ENCODE peak calls at places on chromosomes 3 and 15, in seven cellular contexts. F is fibroblast of the aortic adventitia, A is esophagus squamous epithelium, Z is sigmoid colon, S is lung, J is IMR-90, I is heart right ventricle. G is an unnamed sample.

GRCh38 chr3:71031151-71031550 is 552.4 kb downstream of the FOXP1 start:
- DNase-seq in F (no peak), I (no peak), A (no peak), J (no peak), S (no peak), Z (no peak), G (no peak)

GRCh38 chr15:25374143-25374542 is 64.7 kb downstream of the UBE3A start:
- DNase-seq in Z (no peak), A (no peak), F (no peak), I (no peak), J (no peak), S (no peak), G (no peak)

GRCh38 chr3:36248374-36248773 is 131.9 kb upstream of the STAC start:
- DNase-seq in F (no peak), S (no peak), A (no peak), I (no peak), J (no peak), Z (no peak), G (no peak)

GRCh38 chr15:47951761-47952160 is 169.0 kb upstream of the SLC24A5 start:
- DNase-seq in I (no peak), S (no peak), Z (no peak), A (no peak), J (no peak), F (no peak), G (no peak)

GRCh38 chr3:16064660-16065414 is 109.6 kb upstream of the GALNT15 start:
- DNase-seq in Z (peak), F (peak), J (peak), A (no peak), S (no peak), I (peak), G (no peak)

GRCh38 chr15:37682304-37682703 is 252.1 kb upstream of the TMCO5A start:
- DNase-seq in A (no peak), J (peak), Z (no peak), S (no peak), I (no peak), F (peak), G (no peak)

GRCh38 chr3:191138937-191139336 is 60.1 kb upstream of the OSTN start:
- DNase-seq in A (no peak), I (no peak), S (no peak), J (no peak), Z (no peak), F (no peak), G (no peak)

GRCh38 chr3:167740961-167741587 is 5.6 kb downstream of the SERPINI1 start:
- DNase-seq in A (no peak), J (peak), F (peak), I (no peak), Z (no peak), S (no peak), G (peak)

GRCh38 chr3:132352556-132353143 is 35.4 kb downstream of the ACP3 start:
- DNase-seq in I (peak), J (peak), A (no peak), Z (peak), F (peak), S (peak), G (peak)

GRCh38 chr3:192887047-192887446 is 30.6 kb downstream of the MB21D2 start:
- DNase-seq in S (peak), A (no peak), F (peak), I (no peak), J (peak), Z (no peak), G (peak)

GRCh38 chr3:31014317-31015040 is 120.0 kb upstream of the GADL1 start:
- DNase-seq in I (no peak), Z (no peak), A (no peak), S (no peak), F (peak), J (peak), G (no peak)

GRCh38 chr15:70974004-70974832 is 81.6 kb downstream of the LRRC49 start:
- DNase-seq in I (no peak), S (no peak), J (peak), F (peak), Z (no peak), A (no peak), G (peak)

GRCh38 chr15:98903377-98904018 is 104.1 kb downstream of the PGPEP1L start:
- DNase-seq in A (no peak), F (peak), I (no peak), S (no peak), Z (no peak), J (peak), G (peak)

GRCh38 chr3:73669268-73669667 is 44.5 kb upstream of the PDZRN3 start:
- DNase-seq in A (no peak), S (no peak), I (no peak), F (peak), J (peak), Z (no peak), G (no peak)

GRCh38 chr3:56404884-56405283 is 63.4 kb downstream of the ERC2 start:
- DNase-seq in A (no peak), I (no peak), J (no peak), F (no peak), Z (no peak), S (no peak), G (no peak)

GRCh38 chr3:146701246-146701645 is 96.1 kb upstream of the PLSCR5 start:
- DNase-seq in I (no peak), Z (no peak), A (no peak), J (no peak), F (no peak), S (no peak), G (no peak)

GRCh38 chr3:65938676-65939075 is 100.0 kb downstream of the MAGI1 start:
- DNase-seq in A (no peak), S (no peak), J (no peak), Z (no peak), I (no peak), F (no peak), G (no peak)

GRCh38 chr15:73786518-73786917 is 33.4 kb upstream of the INSYN1 start:
- DNase-seq in A (no peak), S (no peak), Z (no peak), I (no peak), F (no peak), J (no peak), G (no peak)

GRCh38 chr3:128496602-128497304 is 3.8 kb upstream of the GATA2 start:
- DNase-seq in F (peak), J (no peak), I (no peak), S (no peak), Z (peak), A (no peak), G (no peak)

GRCh38 chr3:143360244-143360643 is 240.7 kb downstream of the CHST2 start:
- DNase-seq in F (peak), J (no peak), S (no peak), I (no peak), A (no peak), Z (no peak), G (no peak)

GRCh38 chr3:142501004-142501926 is 53.4 kb upstream of the XRN1 start:
- DNase-seq in J (peak), A (no peak), Z (no peak), S (no peak), I (no peak), F (peak), G (no peak)

GRCh38 chr3:56019490-56019889 is 448.8 kb downstream of the ERC2 start:
- DNase-seq in I (peak), S (no peak), A (no peak), Z (no peak), F (no peak), J (no peak), G (no peak)

GRCh38 chr15:34223904-34224596 is 766 bp upstream of the EMC4 start:
- DNase-seq in F (no peak), A (no peak), J (peak), S (no peak), I (peak), Z (no peak), G (peak)

GRCh38 chr3:126963261-126964190 is 19.4 kb upstream of the PLXNA1 start:
- DNase-seq in S (no peak), J (no peak), I (no peak), Z (peak), A (no peak), F (no peak), G (no peak)

GRCh38 chr3:65402597-65402996 is 636.1 kb downstream of the MAGI1 start:
- DNase-seq in F (peak), A (no peak), S (no peak), Z (peak), J (peak), I (peak), G (no peak)

GRCh38 chr3:152313430-152313829 is 44.7 kb downstream of the MBNL1 start:
- DNase-seq in I (no peak), J (no peak), A (no peak), Z (no peak), F (no peak), S (no peak), G (no peak)
- H3K4me3 ChIP-seq in I (no peak), J (no peak), A (no peak), Z (no peak), F (no peak), S (no peak), G (no peak)

DNA sequence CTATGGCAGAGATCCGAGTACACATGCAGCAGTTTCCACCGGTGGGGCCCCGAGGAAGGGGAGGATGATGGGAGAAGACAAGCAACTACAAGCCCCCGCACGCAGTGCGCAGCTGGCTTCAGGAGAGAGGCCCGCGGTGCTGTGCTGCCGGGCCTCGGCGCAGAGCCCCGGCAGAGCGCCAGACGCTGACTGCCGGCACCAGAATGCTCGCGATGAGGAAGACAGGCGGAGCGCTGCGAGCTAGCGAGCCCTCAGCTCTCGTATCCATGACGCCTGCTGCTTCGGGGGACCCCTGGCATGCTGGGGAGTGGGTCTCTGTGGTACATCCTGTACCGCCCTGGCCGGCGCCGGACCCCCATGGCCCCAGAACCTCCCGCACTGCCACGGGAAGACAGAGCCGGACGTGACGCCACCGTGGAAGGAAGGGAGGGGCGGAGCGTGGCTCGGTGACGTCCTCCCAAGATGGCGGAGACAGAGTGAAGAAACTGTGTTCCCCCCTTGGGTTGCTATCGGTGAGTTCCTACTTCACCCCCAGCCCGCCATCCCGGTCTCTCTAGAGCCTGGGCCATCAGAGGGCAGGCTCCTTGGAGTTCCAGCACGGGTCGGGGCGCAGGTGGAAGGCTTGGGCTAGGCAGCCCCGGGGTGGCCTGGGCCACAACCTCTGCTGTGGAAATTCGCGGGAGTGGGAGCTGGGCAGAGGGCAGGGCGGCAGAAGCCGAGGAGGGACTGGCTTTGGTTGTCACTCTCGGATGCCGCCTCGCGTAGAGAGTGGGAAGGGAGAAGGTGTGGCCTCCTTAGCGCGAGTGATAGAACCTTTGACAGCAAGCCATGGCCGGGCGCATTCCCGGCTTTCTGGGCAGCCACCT is at the start of gene MYNN:
- DNase-seq in F (peak), I (peak), Z (peak), S (peak), J (peak), A (peak), G (peak)
- TF ChIP-seq CTCF in F (peak), I (no peak), Z (no peak), S (no peak), J (peak), A (no peak), G (no peak)

DNA sequence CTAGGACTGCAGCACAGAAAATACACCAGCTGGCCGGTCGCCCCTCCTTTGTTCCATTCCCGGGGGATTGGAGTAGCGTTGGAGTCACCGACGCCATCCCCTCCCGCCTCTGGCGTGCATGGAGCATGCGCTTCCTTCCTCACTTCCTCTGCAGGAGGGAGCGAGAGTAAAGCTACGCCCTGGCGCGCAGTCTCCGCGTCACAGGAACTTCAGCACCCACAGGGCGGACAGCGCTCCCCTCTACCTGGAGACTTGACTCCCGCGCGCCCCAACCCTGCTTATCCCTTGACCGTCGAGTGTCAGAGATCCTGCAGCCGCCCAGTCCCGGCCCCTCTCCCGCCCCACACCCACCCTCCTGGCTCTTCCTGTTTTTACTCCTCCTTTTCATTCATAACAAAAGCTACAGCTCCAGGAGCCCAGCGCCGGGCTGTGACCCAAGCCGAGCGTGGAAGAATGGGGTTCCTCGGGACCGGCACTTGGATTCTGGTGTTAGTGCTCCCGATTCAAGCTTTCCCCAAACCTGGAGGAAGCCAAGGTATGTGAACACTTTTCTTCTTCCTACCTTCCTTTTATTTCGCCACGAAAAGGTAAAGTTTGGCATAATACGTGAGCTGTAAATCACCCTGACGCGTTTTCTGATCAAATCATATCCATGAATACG is at the start of gene SCG3:
- DNase-seq in A (peak), Z (peak), I (peak), S (peak), J (peak), F (peak), G (peak)
- H3K4me3 ChIP-seq in A (no peak), Z (no peak), I (peak), S (no peak), J (no peak), F (no peak), G (no peak)

DNA sequence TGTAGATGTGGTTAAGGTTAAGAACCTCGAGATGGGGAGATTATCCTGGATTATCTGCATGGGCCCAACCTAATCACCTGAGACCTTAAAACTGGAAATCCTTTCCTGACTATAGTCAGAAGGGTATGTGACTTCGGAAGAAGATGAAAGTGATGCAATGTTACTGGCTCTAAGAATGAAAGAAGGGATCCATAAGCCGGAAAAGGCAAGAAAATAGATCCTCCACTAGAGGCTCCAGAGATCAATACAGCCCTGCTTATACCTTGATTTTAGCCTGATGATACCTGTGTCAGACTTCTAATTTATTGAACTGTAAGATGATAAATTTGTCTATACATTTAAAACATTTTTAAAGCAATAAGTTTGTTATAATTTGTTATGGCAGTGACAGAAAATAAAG is 21.5 kb upstream of the GASK1A start:
- DNase-seq in F (no peak), Z (no peak), J (no peak), A (no peak), I (no peak), S (no peak), G (no peak)
- TF ChIP-seq CTCF in F (peak), Z (no peak), J (no peak), A (no peak), I (no peak), S (no peak), G (no peak)

GRCh38 chr15:62165029-62165792 is at the start of gene C2CD4B:
- DNase-seq in Z (no peak), I (peak), J (no peak), A (no peak), S (peak), F (no peak), G (peak)

GRCh38 chr15:62163397-62163796 is 1.7 kb downstream of the C2CD4B start:
- DNase-seq in F (no peak), A (no peak), Z (no peak), S (no peak), J (no peak), I (no peak), G (no peak)

GRCh38 chr15:62165793-62166380 is 802 bp upstream of the C2CD4B start:
- DNase-seq in J (no peak), Z (no peak), I (peak), F (peak), S (no peak), A (no peak), G (no peak)

GRCh38 chr15:62164500-62165028 is 521 bp downstream of the C2CD4B start:
- DNase-seq in I (no peak), F (no peak), A (no peak), Z (no peak), J (no peak), S (no peak), G (peak)

GRCh38 chr15:62163847-62164499 is 1.1 kb downstream of the C2CD4B start:
- DNase-seq in I (no peak), A (no peak), J (no peak), F (no peak), Z (no peak), S (no peak), G (no peak)
- H3K4me3 ChIP-seq in I (peak), A (peak), J (no peak), F (no peak), Z (peak), S (peak), G (no peak)

DNA sequence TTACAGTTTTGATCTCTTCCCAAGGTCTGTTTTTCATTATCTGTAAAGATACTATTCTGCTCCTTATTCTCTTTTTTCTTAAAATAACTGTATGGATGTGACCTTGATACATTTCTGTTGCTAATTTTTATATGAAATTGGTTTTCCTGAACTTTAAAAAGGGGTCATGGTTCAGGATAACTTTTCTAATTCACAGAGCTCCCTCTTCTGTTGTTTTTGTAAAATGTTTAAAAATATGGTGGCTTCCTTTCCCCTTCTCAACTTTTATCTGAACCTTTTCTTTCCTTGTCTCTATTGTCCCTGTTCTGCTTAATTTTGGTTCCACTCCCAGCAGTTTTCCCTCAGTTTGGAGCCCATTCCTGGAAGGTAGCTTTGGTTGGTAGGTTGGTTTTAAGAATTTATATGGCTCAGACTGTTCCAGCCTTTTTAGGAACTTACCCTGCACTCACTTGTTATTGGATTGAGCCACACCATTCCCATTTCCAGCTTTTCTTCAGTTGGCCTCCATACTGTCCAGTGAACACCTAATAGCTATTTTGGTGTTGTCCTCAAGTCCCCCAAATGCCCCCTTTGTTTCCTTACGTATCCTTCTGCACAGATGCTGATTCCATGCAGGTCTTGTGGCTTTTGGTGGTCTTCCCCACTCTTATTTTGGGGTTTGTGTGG is 70.3 kb downstream of the SLMAP start:
- DNase-seq in A (no peak), F (peak), S (no peak), J (no peak), I (no peak), Z (no peak), G (no peak)
- TF ChIP-seq CTCF in A (no peak), F (peak), S (no peak), J (peak), I (peak), Z (no peak), G (no peak)

GRCh38 chr15:88637841-88638625 is 783 bp upstream of the ISG20 start:
- DNase-seq in F (no peak), Z (no peak), I (no peak), A (no peak), J (no peak), S (no peak), G (no peak)
- H3K4me3 ChIP-seq in F (peak), Z (peak), I (peak), A (peak), J (peak), S (no peak), G (peak)

DNA sequence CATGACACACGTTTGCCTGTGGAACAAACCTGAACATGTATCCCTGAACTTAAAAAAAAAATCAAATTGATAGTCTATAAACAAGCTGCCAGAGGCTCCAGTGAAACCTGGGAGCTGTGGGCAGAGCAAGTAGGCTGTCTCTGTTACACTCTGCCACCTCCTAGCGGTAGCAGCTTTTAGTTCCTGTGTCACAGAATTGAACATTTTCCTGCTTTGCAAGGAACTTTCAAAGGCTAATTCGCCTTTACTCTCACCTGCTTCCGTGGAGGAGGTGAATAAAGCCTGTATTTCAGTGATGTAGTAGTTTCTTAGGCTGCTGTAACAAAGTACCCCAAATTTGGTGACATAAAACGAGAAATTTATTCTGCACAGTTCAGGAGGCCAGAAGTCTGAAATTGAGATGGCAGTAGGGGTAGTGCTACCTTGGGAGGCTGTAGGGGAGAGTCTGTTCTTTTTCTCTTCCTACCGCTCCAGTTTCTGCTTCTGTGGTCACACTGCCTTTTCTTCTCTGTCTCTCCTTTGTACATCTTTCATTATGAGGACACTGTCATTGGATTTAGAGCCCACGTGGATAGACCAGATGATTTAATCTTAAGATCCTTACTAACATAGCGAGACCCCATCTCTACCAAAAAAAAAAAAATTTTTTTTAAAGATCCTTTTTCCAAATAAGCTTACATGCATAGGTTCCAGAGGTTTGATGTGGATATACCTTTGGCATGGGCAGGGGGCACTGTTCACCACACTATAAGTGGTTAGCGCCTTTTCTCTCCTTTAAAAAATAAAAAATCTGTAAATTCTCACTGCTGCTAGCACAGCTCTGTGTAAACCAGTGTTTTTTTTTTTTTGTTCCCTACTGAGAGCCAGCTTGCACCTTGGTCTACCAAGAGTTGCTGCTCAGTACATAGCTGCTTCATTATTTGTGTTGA is 25.3 kb downstream of the FBXO22 start:
- DNase-seq in F (peak), I (no peak), J (peak), S (no peak), Z (no peak), A (no peak), G (peak)
- TF ChIP-seq CTCF in F (peak), I (no peak), J (peak), S (no peak), Z (no peak), A (no peak), G (peak)